ENCODE peak calls at places on chromosomes 11 and 22, in ten cellular contexts. A is HCT116, F is GM23338, Y is GM23248, E is PC-9, T is SK-N-SH, M is hepatocyte, I is MM.1S, X is PC-3, Z is Karpas-422. Q is an unnamed sample.

GRCh38 chr11:87324817-87325489 is 287.2 kb downstream of the TMEM135 start:
- DNase-seq in A (no peak), F (no peak), Y (no peak), E (no peak), T (no peak), M (no peak), I (no peak), X (no peak), Z (no peak), Q (no peak)

GRCh38 chr22:42078469-42079318 is 806 bp upstream of the SMDT1 start:
- DNase-seq in A (no peak), F (peak; percentile 29), Y (peak; percentile 45), E (no peak), T (no peak), M (no peak), I (no peak), X (no peak), Z (peak; percentile 44), Q (no peak)

GRCh38 chr22:35477911-35478582 is 62.6 kb upstream of the RASD2 start:
- DNase-seq in A (peak; percentile 27), F (no peak), Y (peak; percentile 70), E (peak; percentile 82), T (peak; percentile 56), M (peak; percentile 88), I (no peak), X (peak; percentile 96), Z (no peak), Q (no peak)

GRCh38 chr11:83982825-83983224 is 696.7 kb upstream of the CCDC90B start:
- DNase-seq in A (no peak), F (no peak), Y (no peak), E (no peak), T (no peak), M (no peak), I (no peak), X (no peak), Z (no peak), Q (no peak)

GRCh38 chr11:20835561-20835960 is 166.2 kb downstream of the NELL1 start:
- DNase-seq in A (no peak), F (no peak), Y (no peak), E (no peak), T (no peak), M (no peak), I (no peak), X (no peak), Z (no peak), Q (no peak)

GRCh38 chr11:102302241-102302640 is 15.0 kb upstream of the BIRC3 start:
- DNase-seq in A (no peak), F (no peak), Y (no peak), E (no peak), T (no peak), M (no peak), I (peak; percentile 72), X (no peak), Z (no peak), Q (no peak)

GRCh38 chr22:41429232-41429945 is 17.2 kb downstream of the TOB2 start:
- DNase-seq in A (no peak), F (no peak), Y (peak; percentile 27), E (no peak), T (no peak), M (no peak), I (no peak), X (no peak), Z (peak; percentile 49), Q (no peak)

GRCh38 chr22:34878996-34879395 is 187.0 kb upstream of the ISX start:
- DNase-seq in A (no peak), F (no peak), Y (no peak), E (no peak), T (no peak), M (no peak), I (no peak), X (no peak), Z (no peak), Q (no peak)

GRCh38 chr11:17921620-17922473 is 91.0 kb downstream of the SERGEF start:
- DNase-seq in A (no peak), F (no peak), Y (peak; percentile 55), E (no peak), T (no peak), M (peak; percentile 62), I (no peak), X (no peak), Z (no peak), Q (no peak)

GRCh38 chr11:2211113-2211971 is 39.7 kb upstream of the TH start:
- DNase-seq in A (peak; percentile 37), F (no peak), Y (no peak), E (no peak), T (no peak), M (peak; percentile 81), I (no peak), X (no peak), Z (no peak), Q (no peak)

GRCh38 chr22:32558681-32559355 is 84.2 kb downstream of the FBXO7 start:
- DNase-seq in A (peak; percentile 75), F (no peak), Y (peak; percentile 93), E (peak; percentile 94), T (no peak), M (peak; percentile 65), I (no peak), X (peak; percentile 84), Z (no peak), Q (no peak)

GRCh38 chr11:15468471-15468870 is 353.7 kb downstream of the INSC start:
- DNase-seq in A (no peak), F (no peak), Y (no peak), E (no peak), T (no peak), M (no peak), I (no peak), X (no peak), Z (no peak), Q (no peak)

GRCh38 chr11:15171956-15172355 is 57.2 kb downstream of the INSC start:
- DNase-seq in A (no peak), F (no peak), Y (no peak), E (no peak), T (no peak), M (no peak), I (no peak), X (no peak), Z (no peak), Q (no peak)

GRCh38 chr11:113324250-113324649 is 9.9 kb downstream of the TTC12 start:
- DNase-seq in A (no peak), F (no peak), Y (no peak), E (no peak), T (no peak), M (no peak), I (no peak), X (no peak), Z (no peak), Q (no peak)

GRCh38 chr11:114200785-114201184 is 95.4 kb upstream of the NNMT start:
- DNase-seq in A (no peak), F (no peak), Y (no peak), E (no peak), T (no peak), M (no peak), I (no peak), X (no peak), Z (no peak), Q (no peak)

GRCh38 chr22:25673721-25674120 is 68.3 kb upstream of the MYO18B start:
- DNase-seq in A (no peak), F (no peak), Y (no peak), E (no peak), T (no peak), M (no peak), I (no peak), X (no peak), Z (no peak), Q (no peak)

GRCh38 chr22:49235463-49236300 is 592.0 kb downstream of the BRD1 start:
- DNase-seq in A (no peak), F (no peak), Y (no peak), E (no peak), T (no peak), M (peak; percentile 71), I (no peak), X (no peak), Z (no peak), Q (no peak)

GRCh38 chr11:118224512-118225180 is at the start of gene JAML:
- DNase-seq in A (no peak), F (no peak), Y (no peak), E (no peak), T (no peak), M (no peak), I (no peak), X (no peak), Z (peak; percentile 94), Q (peak; percentile 51)

DNA sequence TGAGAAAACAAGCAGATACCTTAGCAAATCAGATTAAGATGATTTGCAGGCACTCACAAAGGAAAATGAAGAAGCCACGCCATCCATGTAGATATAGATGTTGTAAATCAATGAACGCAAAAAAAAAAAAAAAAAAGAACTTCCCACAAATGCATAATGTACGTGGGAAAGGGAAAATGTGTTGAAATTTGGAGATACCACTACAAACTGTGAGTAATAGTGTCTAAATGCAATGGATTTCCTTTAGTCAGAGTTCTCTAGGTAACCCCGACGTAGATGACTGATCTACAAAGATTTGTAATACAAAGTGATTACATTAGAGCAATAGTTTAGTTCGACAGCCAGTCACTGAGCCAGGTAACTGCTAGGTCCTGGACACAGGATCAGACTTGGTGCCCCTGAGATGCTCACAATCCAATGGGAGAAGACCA is 785 bp upstream of the ANKRD54 start:
- DNase-seq in A (no peak), F (no peak), Y (peak; percentile 48), E (no peak), T (no peak), M (no peak), I (no peak), X (no peak), Z (no peak), Q (no peak)
- H3K9me2 ChIP-seq in A (no peaks in the 10 kb centered on the region), F (no peaks in the 10 kb centered on the region), Y (no peaks in the 10 kb centered on the region), E (no peaks in the 10 kb centered on the region), T (no peaks in the 10 kb centered on the region), M (no peaks in the 10 kb centered on the region), I (no peaks in the 10 kb centered on the region), X (no peaks in the 10 kb centered on the region), Z (no peaks in the 10 kb centered on the region), Q (no peaks in the 10 kb centered on the region)

DNA sequence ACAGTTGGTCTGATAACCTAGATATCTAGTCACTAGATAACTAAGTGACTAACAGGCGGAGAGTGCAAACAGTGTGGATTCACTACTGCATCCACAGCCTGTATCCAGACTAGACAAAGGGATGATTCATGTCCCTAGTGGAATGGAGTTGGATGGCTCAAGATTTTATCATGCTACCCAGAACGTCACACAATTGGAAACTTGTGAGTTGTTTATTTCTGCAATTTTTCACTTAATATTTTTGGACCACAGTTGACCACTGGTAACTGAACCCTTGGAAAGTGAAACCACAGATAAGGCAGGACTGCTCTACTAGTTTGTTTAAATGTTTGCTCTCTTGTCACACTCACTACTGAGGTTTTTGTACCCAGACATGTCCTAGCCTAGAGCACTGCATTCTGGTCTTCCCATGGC is 76.0 kb downstream of the UBASH3B start:
- DNase-seq in A (no peak), F (no peak), Y (peak; percentile 92), E (no peak), T (no peak), M (no peak), I (peak; percentile 54), X (peak; percentile 87), Z (no peak), Q (no peak)
- H3K27ac ChIP-seq in A (no peak overlapping the region), F (no peak overlapping the region), Y (peak overlapping the region; percentile 57), E (no peak overlapping the region), T (peak overlapping the region; percentile 55), M (peak overlapping the region; percentile 34), I (peak overlapping the region; percentile 53), X (peak overlapping the region; percentile 85), Z (no peak overlapping the region), Q (no peak overlapping the region)

GRCh38 chr22:29580200-29580810 is 608 bp downstream of the NIPSNAP1 start:
- DNase-seq in A (no peak), F (peak; percentile 38), Y (no peak), E (no peak), T (peak; percentile 62), M (peak; percentile 71), I (no peak), X (no peak), Z (peak; percentile 59), Q (peak; percentile 21)
- H3K9me2 ChIP-seq in A (no peaks in the 10 kb centered on the region), F (no peaks in the 10 kb centered on the region), Y (no peaks in the 10 kb centered on the region), E (no peaks in the 10 kb centered on the region), T (no peaks in the 10 kb centered on the region), M (no peaks in the 10 kb centered on the region), I (no peaks in the 10 kb centered on the region), X (no peaks in the 10 kb centered on the region), Z (no peaks in the 10 kb centered on the region), Q (no peaks in the 10 kb centered on the region)

GRCh38 chr11:101241160-101241795 is 111.7 kb upstream of the PGR start:
- DNase-seq in A (no peak), F (no peak), Y (no peak), E (no peak), T (no peak), M (no peak), I (no peak), X (no peak), Z (no peak), Q (no peak)
- H3K27ac ChIP-seq in A (no peak overlapping the region), F (no peak overlapping the region), Y (no peak overlapping the region), E (no peak overlapping the region), T (no peak overlapping the region), M (no peak overlapping the region), I (no peak overlapping the region), X (no peak overlapping the region), Z (no peak overlapping the region), Q (no peak overlapping the region)